ENCODE peak calls at places on chromosomes 5 and 9, in four cellular contexts. One of them, this sample, is unnamed. For H3K27me3, the result is how much of the 10 kb centered on the place peaks cover.

GRCh38 chr5:151675956-151676712 is 10.6 kb downstream of the SPARC start:
- DNase-seq in GM23248: peak
- DNase-seq in mammary epithelial cell: no peak
- DNase-seq in neural progenitor cell: no peak
- DNase-seq in this sample: peak

GRCh38 chr9:86943223-86943870 is 4.0 kb downstream of the GAS1 start:
- DNase-seq in GM23248: peak
- DNase-seq in neural progenitor cell: no peak
- DNase-seq in mammary epithelial cell: no peak
- DNase-seq in this sample: no peak

GRCh38 chr9:128103589-128103962 is 24.0 kb downstream of the PTGES2 start:
- DNase-seq in mammary epithelial cell: no peak
- DNase-seq in neural progenitor cell: no peak
- DNase-seq in GM23248: no peak
- DNase-seq in this sample: peak

GRCh38 chr5:100647461-100648230 is 112.5 kb downstream of the FAM174A start:
- DNase-seq in GM23248: peak
- DNase-seq in mammary epithelial cell: peak
- DNase-seq in neural progenitor cell: peak
- DNase-seq in this sample: no peak

GRCh38 chr9:81801190-81801589 is 111.8 kb upstream of the TLE1 start:
- DNase-seq in GM23248: peak
- DNase-seq in mammary epithelial cell: no peak
- DNase-seq in neural progenitor cell: no peak
- DNase-seq in this sample: no peak

GRCh38 chr5:67355135-67355729 is 158.6 kb upstream of the CD180 start:
- DNase-seq in mammary epithelial cell: no peak
- DNase-seq in GM23248: no peak
- DNase-seq in neural progenitor cell: no peak
- DNase-seq in this sample: no peak

GRCh38 chr9:89647366-89648128 is 42.7 kb downstream of the GADD45G start:
- DNase-seq in mammary epithelial cell: no peak
- DNase-seq in GM23248: no peak
- DNase-seq in neural progenitor cell: no peak
- DNase-seq in this sample: peak

GRCh38 chr5:72486371-72486770 is 20.8 kb downstream of the ZNF366 start:
- DNase-seq in GM23248: peak
- DNase-seq in mammary epithelial cell: no peak
- DNase-seq in neural progenitor cell: no peak
- DNase-seq in this sample: no peak

GRCh38 chr9:97845130-97845529 is 7.9 kb upstream of the FOXE1 start:
- DNase-seq in neural progenitor cell: no peak
- DNase-seq in mammary epithelial cell: peak
- DNase-seq in GM23248: peak
- DNase-seq in this sample: no peak

GRCh38 chr5:40364441-40364840 is 315.3 kb upstream of the PTGER4 start:
- DNase-seq in GM23248: no peak
- DNase-seq in neural progenitor cell: no peak
- DNase-seq in mammary epithelial cell: no peak
- DNase-seq in this sample: no peak

GRCh38 chr9:89889865-89890264 is 285.1 kb downstream of the GADD45G start:
- DNase-seq in GM23248: no peak
- DNase-seq in neural progenitor cell: no peak
- DNase-seq in mammary epithelial cell: no peak
- DNase-seq in this sample: peak

GRCh38 chr5:676699-677076 is 16.5 kb downstream of the TPPP start:
- DNase-seq in neural progenitor cell: no peak
- DNase-seq in mammary epithelial cell: no peak
- DNase-seq in GM23248: no peak
- DNase-seq in this sample: no peak

GRCh38 chr5:101278011-101278687 is 375.1 kb upstream of the ST8SIA4 start:
- DNase-seq in GM23248: peak
- DNase-seq in mammary epithelial cell: peak
- DNase-seq in neural progenitor cell: no peak
- DNase-seq in this sample: no peak

GRCh38 chr5:14871084-14871572 is 450 bp downstream of the ANKH start:
- DNase-seq in GM23248: peak
- DNase-seq in neural progenitor cell: peak
- DNase-seq in mammary epithelial cell: no peak
- DNase-seq in this sample: no peak

GRCh38 chr9:121123816-121124536 is 49.2 kb downstream of the CNTRL start:
- DNase-seq in neural progenitor cell: no peak
- DNase-seq in mammary epithelial cell: no peak
- DNase-seq in GM23248: no peak
- DNase-seq in this sample: no peak

GRCh38 chr9:93197670-93198069 is 13.7 kb downstream of the WNK2 start:
- DNase-seq in mammary epithelial cell: no peak
- DNase-seq in neural progenitor cell: no peak
- DNase-seq in GM23248: no peak
- DNase-seq in this sample: no peak

GRCh38 chr9:93566408-93567270 is 9.7 kb upstream of the PHF2 start:
- DNase-seq in GM23248: peak
- DNase-seq in neural progenitor cell: peak
- DNase-seq in mammary epithelial cell: peak
- DNase-seq in this sample: peak

GRCh38 chr9:86350006-86350755 is 4.0 kb downstream of the TUT7 start:
- DNase-seq in mammary epithelial cell: no peak
- DNase-seq in GM23248: no peak
- DNase-seq in neural progenitor cell: no peak
- DNase-seq in this sample: no peak

GRCh38 chr9:69083321-69083720 is 47.8 kb downstream of the FXN start:
- DNase-seq in neural progenitor cell: no peak
- DNase-seq in GM23248: no peak
- DNase-seq in mammary epithelial cell: no peak
- DNase-seq in this sample: no peak

GRCh38 chr5:16855475-16855874 is 80.6 kb downstream of the MYO10 start:
- DNase-seq in neural progenitor cell: peak
- DNase-seq in GM23248: peak
- DNase-seq in mammary epithelial cell: no peak
- DNase-seq in this sample: no peak

GRCh38 chr5:103744159-103744558 is 181.6 kb upstream of the NUDT12 start:
- DNase-seq in mammary epithelial cell: peak
- DNase-seq in neural progenitor cell: no peak
- DNase-seq in GM23248: peak
- DNase-seq in this sample: no peak

GRCh38 chr9:69307446-69308216 is 17.4 kb upstream of the ENTREP1 start:
- DNase-seq in GM23248: peak
- DNase-seq in neural progenitor cell: peak
- DNase-seq in mammary epithelial cell: no peak
- DNase-seq in this sample: peak

GRCh38 chr9:89387970-89388867 is 69.9 kb downstream of the SECISBP2 start:
- DNase-seq in mammary epithelial cell: peak
- DNase-seq in GM23248: peak
- DNase-seq in neural progenitor cell: no peak
- DNase-seq in this sample: no peak

GRCh38 chr5:125607018-125607417 is 816.2 kb upstream of the GRAMD2B start:
- DNase-seq in GM23248: no peak
- DNase-seq in mammary epithelial cell: no peak
- DNase-seq in neural progenitor cell: no peak
- DNase-seq in this sample: no peak

GRCh38 chr9:84955971-84956370 is 286.4 kb downstream of the NTRK2 start:
- DNase-seq in GM23248: peak
- DNase-seq in mammary epithelial cell: peak
- DNase-seq in neural progenitor cell: no peak
- DNase-seq in this sample: no peak

GRCh38 chr9:125233678-125234077 is 7.5 kb downstream of the HSPA5 start:
- DNase-seq in GM23248: peak
- DNase-seq in mammary epithelial cell: peak
- DNase-seq in neural progenitor cell: no peak
- DNase-seq in this sample: no peak

GRCh38 chr5:180498378-180498777 is 4.2 kb downstream of the CNOT6 start:
- DNase-seq in GM23248: no peak
- DNase-seq in neural progenitor cell: no peak
- DNase-seq in mammary epithelial cell: no peak
- DNase-seq in this sample: no peak

GRCh38 chr9:21840647-21841046 is 38.2 kb downstream of the MTAP start:
- DNase-seq in neural progenitor cell: no peak
- DNase-seq in mammary epithelial cell: no peak
- DNase-seq in GM23248: no peak
- DNase-seq in this sample: no peak

GRCh38 chr9:132094314-132094791 is 14.7 kb upstream of the MED27 start:
- DNase-seq in neural progenitor cell: no peak
- DNase-seq in mammary epithelial cell: peak
- DNase-seq in GM23248: peak
- DNase-seq in this sample: no peak

GRCh38 chr5:6379246-6379645 is 899 bp upstream of the MED10 start:
- DNase-seq in mammary epithelial cell: no peak
- DNase-seq in neural progenitor cell: no peak
- DNase-seq in GM23248: no peak
- DNase-seq in this sample: peak

GRCh38 chr5:6377582-6378127 is 692 bp downstream of the MED10 start:
- DNase-seq in neural progenitor cell: no peak
- DNase-seq in mammary epithelial cell: peak
- DNase-seq in GM23248: peak
- DNase-seq in this sample: no peak

GRCh38 chr5:6373081-6373846 is 5.1 kb downstream of the MED10 start:
- DNase-seq in neural progenitor cell: no peak
- DNase-seq in GM23248: no peak
- DNase-seq in mammary epithelial cell: no peak
- DNase-seq in this sample: peak

GRCh38 chr5:6378128-6379023 is at the start of gene MED10:
- DNase-seq in mammary epithelial cell: peak
- DNase-seq in neural progenitor cell: peak
- DNase-seq in GM23248: peak
- DNase-seq in this sample: peak

DNA sequence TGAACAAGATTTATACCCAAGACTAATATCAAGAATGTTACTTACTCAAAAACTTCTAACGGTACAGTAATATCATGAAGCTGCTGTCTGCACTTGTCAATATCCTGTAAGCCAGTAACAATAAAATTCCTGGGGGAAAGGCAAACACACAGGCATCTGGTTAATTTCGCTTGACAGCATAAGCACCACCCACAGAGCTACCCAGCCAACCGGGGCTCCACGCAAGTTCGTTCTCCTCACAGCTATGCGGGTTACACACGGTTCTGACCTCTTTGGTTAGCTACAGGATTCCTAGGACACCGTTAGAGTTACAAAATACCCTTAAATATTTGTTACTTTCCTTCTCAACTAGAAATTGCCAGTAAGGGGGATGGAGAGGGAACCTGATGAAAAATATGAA is 1.2 kb downstream of the MED10 start:
- DNase-seq in neural progenitor cell: no peak
- DNase-seq in mammary epithelial cell: no peak
- DNase-seq in GM23248: peak
- DNase-seq in this sample: peak
- H3K4me3 ChIP-seq in neural progenitor cell: peak
- H3K4me3 ChIP-seq in mammary epithelial cell: peak
- H3K4me3 ChIP-seq in GM23248: peak
- H3K4me3 ChIP-seq in this sample: peak

GRCh38 chr9:33381231-33381791 is 21.1 kb downstream of the AQP7 start:
- DNase-seq in neural progenitor cell: peak
- DNase-seq in GM23248: no peak
- DNase-seq in mammary epithelial cell: no peak
- DNase-seq in this sample: peak
- H3K9ac ChIP-seq in neural progenitor cell: no peak
- H3K9ac ChIP-seq in GM23248: no peak
- H3K9ac ChIP-seq in mammary epithelial cell: no peak
- H3K9ac ChIP-seq in this sample: no peak

DNA sequence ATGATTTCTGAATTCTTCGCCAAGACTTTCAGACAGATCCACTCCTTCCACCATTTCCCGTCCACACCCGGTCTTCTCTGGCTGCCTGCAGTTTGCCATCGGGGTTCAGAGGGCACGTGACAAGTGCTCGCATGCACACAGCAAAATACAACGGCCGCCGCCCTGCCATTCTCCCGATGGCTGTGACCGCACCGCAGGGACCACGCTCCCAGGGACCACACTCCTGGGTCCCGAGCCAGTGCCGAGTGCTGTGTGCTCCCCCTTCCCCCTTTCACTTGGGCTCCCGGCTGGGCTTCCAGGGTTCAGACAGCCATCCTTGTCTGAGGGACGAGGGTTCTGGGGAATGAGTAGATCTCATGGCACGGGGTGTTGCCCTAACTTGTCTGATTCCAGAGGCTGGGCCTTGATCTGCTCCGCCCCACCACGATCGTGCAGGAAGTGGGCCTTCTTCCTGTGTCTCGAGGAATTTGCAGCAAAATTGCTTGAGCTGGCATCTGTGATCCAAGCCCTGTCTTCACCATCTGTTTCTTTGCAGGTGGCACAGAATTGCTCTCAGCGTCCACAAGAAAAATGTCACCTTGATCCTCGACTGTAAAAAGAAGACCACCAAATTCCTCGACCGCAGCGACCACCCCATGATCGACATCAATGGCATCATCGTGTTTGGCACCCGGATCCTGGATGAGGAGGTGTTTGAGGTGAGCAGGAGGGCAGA is 59.2 kb downstream of the COL5A1 start:
- DNase-seq in GM23248: no peak
- DNase-seq in mammary epithelial cell: no peak
- DNase-seq in neural progenitor cell: no peak
- DNase-seq in this sample: no peak
- H3K27me3 ChIP-seq in GM23248: under half
- H3K27me3 ChIP-seq in mammary epithelial cell: under half
- H3K27me3 ChIP-seq in neural progenitor cell: under half
- H3K27me3 ChIP-seq in this sample: under half

DNA sequence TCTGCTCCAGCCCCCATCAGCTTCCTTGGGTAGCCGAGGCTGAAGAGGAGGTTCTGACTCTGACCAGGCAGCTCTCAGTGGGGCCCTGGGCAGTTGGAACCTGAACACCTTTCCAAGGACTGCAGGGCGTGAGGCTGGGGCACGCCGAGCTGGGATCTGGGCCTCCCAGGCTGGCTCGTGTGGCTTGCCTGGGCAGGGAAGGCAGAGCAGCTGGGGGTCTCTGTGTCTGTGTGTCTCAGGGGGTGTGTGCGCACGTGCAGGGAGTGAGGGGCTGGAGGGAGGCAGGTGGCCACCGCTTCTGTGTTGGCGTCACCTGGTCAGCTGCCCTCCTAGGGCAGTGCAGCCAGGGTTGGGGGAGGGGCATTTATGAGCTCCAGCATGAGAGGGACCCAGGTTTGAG is 4.3 kb downstream of the ADAMTSL2 start:
- DNase-seq in mammary epithelial cell: no peak
- DNase-seq in GM23248: no peak
- DNase-seq in neural progenitor cell: no peak
- DNase-seq in this sample: no peak
- H3K4me3 ChIP-seq in mammary epithelial cell: no peak
- H3K4me3 ChIP-seq in GM23248: no peak
- H3K4me3 ChIP-seq in neural progenitor cell: no peak
- H3K4me3 ChIP-seq in this sample: no peak

This sample was measured in endodermal cell.